ENCODE peak calls at places on chromosomes 13 and 19, in eight cellular contexts. V is thoracic aorta, D is testis, B is PC-3, L is cardiac muscle cell, C is esophagus squamous epithelium, Y is lower lobe of right lung, T is neural progenitor cell. R is an unnamed sample. For H3K36me3, the result is how much of the 10 kb centered on the place peaks cover.

GRCh38 chr13:26914624-26915023 is 154.0 kb upstream of the GPR12 start:
- DNase-seq in V (no peak), D (no peak), B (no peak), L (no peak), C (no peak), Y (no peak), T (no peak), R (peak)

GRCh38 chr13:25689539-25689938 is 317.8 kb downstream of the ATP8A2 start:
- DNase-seq in V (no peak), D (no peak), B (no peak), L (no peak), C (no peak), Y (no peak), T (no peak), R (no peak)

GRCh38 chr19:40267601-40267997 is 17.5 kb downstream of the AKT2 start:
- DNase-seq in V (no peak), D (no peak), B (no peak), L (no peak), C (no peak), Y (no peak), T (no peak), R (no peak)

GRCh38 chr13:94710081-94710809 is 2.1 kb downstream of the SOX21 start:
- DNase-seq in V (no peak), D (no peak), B (peak), L (no peak), C (no peak), Y (no peak), T (peak), R (no peak)

GRCh38 chr13:113959198-113959597 is 14.7 kb downstream of the C13orf46 start:
- DNase-seq in V (no peak), D (no peak), B (no peak), L (no peak), C (no peak), Y (no peak), T (no peak), R (peak)

GRCh38 chr19:3804429-3804828 is 18.2 kb upstream of the MATK start:
- DNase-seq in V (no peak), D (no peak), B (no peak), L (no peak), C (no peak), Y (no peak), T (no peak), R (no peak)

GRCh38 chr13:38166121-38166520 is 183.5 kb upstream of the UFM1 start:
- DNase-seq in V (no peak), D (no peak), B (no peak), L (no peak), C (no peak), Y (no peak), T (no peak), R (peak)

GRCh38 chr13:21137696-21138095 is 38.7 kb downstream of the SKA3 start:
- DNase-seq in V (no peak), D (no peak), B (peak), L (no peak), C (no peak), Y (no peak), T (no peak), R (peak)

GRCh38 chr19:15758379-15758778 is 20.6 kb downstream of the OR10H3 start:
- DNase-seq in V (no peak), D (no peak), B (no peak), L (no peak), C (no peak), Y (no peak), T (no peak), R (no peak)

GRCh38 chr19:1265611-1266115 is 3.5 kb upstream of the CIRBP start:
- DNase-seq in V (peak), D (no peak), B (peak), L (no peak), C (no peak), Y (peak), T (no peak), R (no peak)

GRCh38 chr13:24178847-24179845 is 18.6 kb downstream of the SPATA13 start:
- DNase-seq in V (no peak), D (no peak), B (peak), L (no peak), C (no peak), Y (no peak), T (no peak), R (peak)

GRCh38 chr19:16342002-16342715 is 17.5 kb downstream of the KLF2 start:
- DNase-seq in V (no peak), D (peak), B (no peak), L (no peak), C (no peak), Y (no peak), T (no peak), R (no peak)

GRCh38 chr13:75507027-75508001 is 25.3 kb upstream of the TBC1D4 start:
- DNase-seq in V (no peak), D (no peak), B (no peak), L (no peak), C (no peak), Y (no peak), T (no peak), R (peak)

GRCh38 chr13:98868932-98869331 is 108.9 kb downstream of the DOCK9 start:
- DNase-seq in V (no peak), D (no peak), B (no peak), L (no peak), C (no peak), Y (no peak), T (no peak), R (no peak)

GRCh38 chr13:98871727-98872126 is 106.1 kb downstream of the DOCK9 start:
- DNase-seq in V (no peak), D (no peak), B (no peak), L (no peak), C (no peak), Y (no peak), T (no peak), R (no peak)

GRCh38 chr13:98873377-98874028 is 104.4 kb downstream of the DOCK9 start:
- DNase-seq in V (no peak), D (no peak), B (no peak), L (no peak), C (no peak), Y (no peak), T (no peak), R (no peak)

GRCh38 chr13:98866882-98867281 is 111.0 kb downstream of the DOCK9 start:
- DNase-seq in V (no peak), D (no peak), B (no peak), L (no peak), C (no peak), Y (no peak), T (no peak), R (no peak)

DNA sequence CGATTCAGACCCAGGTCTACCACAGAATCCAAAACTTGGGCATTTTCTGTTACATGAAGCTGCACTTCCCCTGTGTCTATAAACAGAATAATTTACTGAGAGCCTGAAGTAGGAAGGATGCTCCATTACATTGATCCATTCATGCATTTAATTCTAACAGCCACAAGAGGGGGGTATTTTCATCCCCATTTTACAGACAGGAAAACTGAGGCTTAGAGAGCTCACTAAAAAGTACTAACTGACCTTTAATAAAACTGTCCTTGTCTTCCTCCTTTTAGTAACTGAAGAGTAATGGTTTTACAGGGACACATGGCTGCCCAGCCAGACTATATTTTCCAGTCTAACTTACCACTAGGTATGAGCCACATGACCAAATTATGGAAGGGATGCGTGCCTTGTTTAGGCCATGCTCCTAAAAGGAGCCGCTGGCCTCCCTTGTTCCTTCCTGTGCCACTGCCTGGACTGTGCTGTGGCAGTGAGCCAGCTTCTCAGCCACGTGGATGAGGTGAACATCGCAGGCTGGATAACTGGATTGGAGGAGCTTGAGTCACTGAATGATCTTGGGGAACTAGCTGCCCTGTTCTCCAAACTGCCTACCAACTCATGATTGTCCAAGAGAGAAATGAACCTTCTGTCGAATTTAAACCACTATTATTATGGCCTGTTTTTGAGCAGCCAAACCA is 108.3 kb downstream of the DOCK9 start:
- DNase-seq in V (no peak), D (peak), B (peak), L (no peak), C (no peak), Y (no peak), T (no peak), R (peak)
- TF ChIP-seq CTCF in V (no peak), D (peak), B (peak), L (no peak), C (peak), Y (no peak), T (peak), R (peak)

GRCh38 chr19:46353730-46354528 is 7.0 kb downstream of the PPP5C start:
- DNase-seq in V (no peak), D (no peak), B (no peak), L (no peak), C (no peak), Y (no peak), T (no peak), R (no peak)

GRCh38 chr19:46350029-46350757 is 3.3 kb downstream of the PPP5C start:
- DNase-seq in V (no peak), D (no peak), B (no peak), L (no peak), C (no peak), Y (no peak), T (no peak), R (no peak)

GRCh38 chr19:46350758-46351159 is 3.9 kb downstream of the PPP5C start:
- DNase-seq in V (no peak), D (no peak), B (no peak), L (no peak), C (no peak), Y (no peak), T (no peak), R (no peak)

GRCh38 chr19:46349311-46349993 is 2.6 kb downstream of the PPP5C start:
- DNase-seq in V (no peak), D (no peak), B (no peak), L (peak), C (no peak), Y (peak), T (no peak), R (no peak)

DNA sequence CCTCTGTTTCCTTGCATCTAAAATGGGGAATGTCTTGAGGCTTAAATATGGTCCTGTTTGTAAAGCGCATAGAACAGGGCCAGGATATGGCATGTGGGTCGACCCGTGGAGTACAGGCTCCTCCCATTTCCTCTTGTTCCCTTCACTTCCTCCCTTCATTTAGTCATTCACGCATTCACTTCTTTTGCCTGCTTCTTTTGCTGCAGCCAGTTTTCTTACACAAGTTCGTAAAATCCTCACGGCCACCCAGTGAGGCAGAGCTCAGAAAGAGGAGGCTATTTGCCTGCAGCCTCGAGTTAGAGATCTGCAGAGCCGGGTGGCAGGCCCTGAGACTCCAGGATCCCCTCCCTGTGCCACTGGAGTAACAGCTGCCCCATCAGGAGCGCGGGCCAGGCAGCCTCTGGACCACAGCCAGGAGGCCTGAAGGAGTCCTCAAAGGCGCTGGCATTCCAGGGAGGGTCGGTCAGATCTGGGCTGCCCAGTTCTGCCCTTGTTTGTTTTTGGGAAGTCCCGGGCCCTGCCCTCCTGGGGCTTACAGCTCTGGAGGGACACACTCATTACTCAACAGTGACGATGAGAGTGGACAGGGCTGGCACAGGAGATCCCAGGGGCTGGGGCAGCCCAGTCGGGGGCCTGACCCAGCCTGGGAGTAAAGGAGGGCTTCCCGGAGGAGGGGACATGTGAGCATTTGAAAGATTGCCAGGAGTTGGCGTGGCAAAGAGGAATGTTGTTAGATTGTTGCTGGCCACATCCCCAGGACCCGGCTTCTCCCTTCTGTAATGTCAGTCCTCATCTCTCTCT is 4.6 kb downstream of the PPP5C start:
- DNase-seq in V (peak), D (no peak), B (peak), L (no peak), C (no peak), Y (peak), T (no peak), R (peak)
- H3K4me3 ChIP-seq in V (peak), D (no peak), B (no peak), L (no peak), C (peak), Y (peak), T (no peak), R (no peak)

GRCh38 chr13:31895687-31896086 is 135.9 kb upstream of the FRY start:
- DNase-seq in V (no peak), D (no peak), B (no peak), L (no peak), C (no peak), Y (no peak), T (no peak), R (no peak)
- H3K36me3 ChIP-seq in V (under half), D (under half), B (under half), L (under half), C (under half), Y (under half), T (under half), R (under half)

DNA sequence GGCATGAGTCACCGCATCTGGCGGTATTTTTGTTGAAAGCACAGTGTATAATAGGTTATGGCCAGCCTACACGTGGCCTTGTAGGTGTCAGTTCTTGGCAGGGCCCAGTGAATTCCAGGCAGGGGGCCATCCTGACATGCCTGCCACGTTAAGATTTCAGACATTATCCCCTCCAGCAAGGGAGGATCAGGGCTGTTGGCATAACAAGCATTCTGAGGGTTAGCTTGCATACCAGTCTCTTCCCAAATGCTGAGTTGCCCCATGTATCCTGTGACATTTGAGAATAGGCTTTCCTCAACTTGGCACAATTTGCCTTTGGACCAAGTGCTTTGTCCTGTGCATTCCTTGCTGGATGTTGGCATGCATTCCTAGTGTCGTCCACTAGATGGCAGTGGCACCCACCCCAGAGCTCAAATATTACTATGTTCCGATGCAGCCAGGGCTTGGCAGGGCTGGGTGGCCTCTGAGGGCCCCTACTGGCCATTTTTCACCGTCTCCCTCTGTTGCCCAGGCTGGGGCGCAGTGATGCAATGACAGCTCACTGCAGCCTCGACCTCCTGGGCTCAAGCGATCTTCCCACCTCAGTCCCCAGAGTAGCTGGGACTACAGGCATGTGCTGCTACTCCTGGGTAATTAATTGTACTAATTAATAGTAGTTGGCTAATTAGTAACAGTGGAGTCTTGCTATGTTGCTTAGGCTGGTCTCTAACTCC is 31.2 kb downstream of the NLRP12 start:
- DNase-seq in V (peak), D (peak), B (peak), L (peak), C (peak), Y (peak), T (peak), R (peak)
- TF ChIP-seq CTCF in V (peak), D (peak), B (peak), L (peak), C (peak), Y (peak), T (peak), R (peak)

GRCh38 chr19:30170495-30171137 is 201.6 kb upstream of the ZNF536 start:
- DNase-seq in V (no peak), D (no peak), B (no peak), L (no peak), C (no peak), Y (no peak), T (no peak), R (no peak)
- H3K4me3 ChIP-seq in V (no peak), D (no peak), B (no peak), L (no peak), C (no peak), Y (no peak), T (no peak), R (no peak)

DNA sequence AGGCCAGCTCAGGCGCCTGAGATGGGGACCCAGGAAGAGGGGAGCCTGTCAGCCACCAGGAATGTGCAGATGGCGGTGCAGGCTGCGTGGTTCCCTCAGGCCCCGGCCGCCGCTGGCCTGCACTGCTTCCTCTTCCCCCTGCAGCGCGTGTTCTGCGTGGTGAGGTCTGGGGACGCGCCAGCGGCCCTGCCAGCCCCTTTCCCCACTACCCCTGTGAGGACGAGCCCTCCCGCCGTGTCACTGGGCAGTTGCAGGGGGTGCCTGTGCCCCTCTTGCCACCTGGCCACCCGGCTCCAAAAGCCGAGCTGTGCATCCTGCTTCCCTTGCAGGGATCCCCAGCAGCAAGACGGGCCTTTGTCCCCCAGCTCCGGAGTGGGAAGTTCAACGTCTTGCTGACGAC is 58.4 kb downstream of the SMARCA4 start:
- DNase-seq in V (no peak), D (no peak), B (no peak), L (no peak), C (no peak), Y (no peak), T (no peak), R (no peak)
- H3K36me3 ChIP-seq in V (half or more), D (under half), B (half or more), L (half or more), C (half or more), Y (half or more), T (under half), R (half or more)

DNA sequence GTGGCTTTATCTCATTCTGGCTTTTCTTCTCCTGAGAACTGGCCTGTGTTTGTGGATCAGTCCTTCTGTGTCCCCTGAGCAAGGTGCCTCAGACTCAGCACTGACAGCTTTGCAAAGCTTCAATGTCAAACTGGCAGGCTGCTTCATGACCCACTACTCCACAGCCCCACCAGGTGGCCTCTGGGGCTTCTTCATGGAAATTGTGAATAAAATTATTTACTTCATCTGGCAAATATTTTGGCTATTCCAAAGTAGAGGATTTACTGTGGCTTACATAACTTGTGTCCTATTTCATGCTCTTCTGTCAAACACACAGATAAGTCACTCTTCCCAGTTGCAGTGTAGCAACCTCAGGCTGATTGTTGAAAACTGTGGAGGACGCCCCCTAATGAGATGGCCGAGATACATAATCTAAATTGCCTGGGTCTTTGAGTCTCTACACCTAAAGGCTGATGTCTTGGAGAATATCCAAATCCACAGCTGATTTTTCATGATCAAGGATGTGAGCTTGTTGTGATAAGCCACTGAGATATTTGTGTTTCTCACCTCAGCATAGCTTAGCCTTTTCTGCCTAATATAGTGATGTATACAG is 721.9 kb upstream of the SLC10A2 start:
- DNase-seq in V (no peak), D (peak), B (peak), L (peak), C (no peak), Y (no peak), T (no peak), R (no peak)
- TF ChIP-seq CTCF in V (no peak), D (peak), B (peak), L (peak), C (no peak), Y (no peak), T (peak), R (no peak)